ENCODE peak calls at places on chromosomes 6 and 20, in four cellular contexts. V is GM04504; W is stimulated activated CD4-positive, alpha-beta T cell treated with anti-CD3 and anti-CD28 coated beads, Interleukin-2, amount 100 ng/mL, for 48 hours; M is hippocampal formation. D is an unnamed sample.
A peak's percentile ranks its signal among the peaks of the same experiment; 100 is the strongest.

GRCh38 chr6:116695398-116695797 is 14.4 kb downstream of the KPNA5 start:
- DNase-seq in V (no peak), W (no peak), M (no peak), D (no peak)

GRCh38 chr20:24619212-24619611 is 149.8 kb downstream of the SYNDIG1 start:
- DNase-seq in V (no peak), W (no peak), M (peak; percentile 31), D (no peak)

GRCh38 chr6:87759491-87760010 is 57.5 kb upstream of the AKIRIN2 start:
- DNase-seq in V (no peak), W (no peak), M (no peak), D (no peak)

GRCh38 chr6:77548662-77549366 is 85.5 kb upstream of the HTR1B start:
- DNase-seq in V (no peak), W (no peak), M (no peak), D (no peak)

GRCh38 chr6:141988954-141989705 is 143.6 kb upstream of the GJE1 start:
- DNase-seq in V (peak; percentile 62), W (peak; percentile 26), M (no peak), D (peak; percentile 30)

GRCh38 chr6:106553440-106553839 is 75.9 kb downstream of the RTN4IP1 start:
- DNase-seq in V (no peak), W (peak; percentile 22), M (no peak), D (no peak)

GRCh38 chr6:117677553-117678131 is 2.4 kb downstream of the NUS1 start:
- DNase-seq in V (no peak), W (no peak), M (no peak), D (no peak)

GRCh38 chr20:35561671-35562070 is 19.8 kb downstream of the ERGIC3 start:
- DNase-seq in V (no peak), W (no peak), M (no peak), D (no peak)

GRCh38 chr20:8721098-8721497 is 347.8 kb upstream of the PLCB4 start:
- DNase-seq in V (peak; percentile 31), W (peak; percentile 3), M (peak; percentile 51), D (peak; percentile 27)

GRCh38 chr6:52612336-52613096 is 35.7 kb upstream of the TRAM2 start:
- DNase-seq in V (peak; percentile 39), W (no peak), M (no peak), D (no peak)

GRCh38 chr6:20334961-20335360 is 66.7 kb upstream of the E2F3 start:
- DNase-seq in V (no peak), W (no peak), M (no peak), D (no peak)

GRCh38 chr6:110332281-110332680 is 25.9 kb downstream of the METTL24 start:
- DNase-seq in V (no peak), W (no peak), M (no peak), D (no peak)

GRCh38 chr20:48619126-48620101 is 208.4 kb downstream of the PREX1 start:
- DNase-seq in V (no peak), W (no peak), M (no peak), D (no peak)

GRCh38 chr20:47223896-47224295 is 132.6 kb downstream of the ZMYND8 start:
- DNase-seq in V (no peak), W (no peak), M (no peak), D (no peak)

GRCh38 chr6:43804550-43805223 is 34.7 kb downstream of the VEGFA start:
- DNase-seq in V (no peak), W (no peak), M (no peak), D (no peak)

GRCh38 chr20:47129306-47129705 is 227.2 kb downstream of the ZMYND8 start:
- DNase-seq in V (no peak), W (no peak), M (no peak), D (no peak)

GRCh38 chr6:80366721-80367120 is 260.2 kb downstream of the BCKDHB start:
- DNase-seq in V (no peak), W (no peak), M (no peak), D (no peak)